ENCODE peak calls at places on chromosomes 2 and 18, in ten cellular contexts. D, U, S, R, T, N, O, V, J and Q are unnamed samples. For H3K4me1, the result is how much of the 10 kb centered on the place peaks cover.

GRCh38 chr2:8984152-8984551 is 19.3 kb downstream of the MBOAT2 start:
- DNase-seq in D (no peak), U (peak), S (no peak), R (no peak), T (no peak), N (no peak), O (no peak), V (no peak), J (no peak), Q (no peak)

GRCh38 chr18:48818329-48819254 is 132.2 kb downstream of the SMAD7 start:
- DNase-seq in D (peak), U (no peak), S (peak), R (no peak), T (peak), N (peak), O (no peak), V (peak), J (no peak), Q (no peak)

GRCh38 chr18:323253-323622 is 55.4 kb upstream of the THOC1 start:
- DNase-seq in D (no peak), U (no peak), S (no peak), R (no peak), T (no peak), N (no peak), O (peak), V (no peak), J (no peak), Q (no peak)

GRCh38 chr18:13558132-13558531 is 168.2 kb downstream of the FAM210A start:
- DNase-seq in D (no peak), U (no peak), S (no peak), R (no peak), T (peak), N (no peak), O (peak), V (no peak), J (peak), Q (no peak)

GRCh38 chr2:210620456-210620855 is 64.1 kb downstream of the CPS1 start:
- DNase-seq in D (no peak), U (no peak), S (no peak), R (no peak), T (no peak), N (no peak), O (no peak), V (no peak), J (no peak), Q (peak)

GRCh38 chr2:70513751-70514150 is 39.9 kb downstream of the TGFA start:
- DNase-seq in D (no peak), U (no peak), S (no peak), R (no peak), T (no peak), N (no peak), O (no peak), V (no peak), J (no peak), Q (no peak)

GRCh38 chr2:222320441-222321395 is 21.9 kb upstream of the PAX3 start:
- DNase-seq in D (no peak), U (no peak), S (no peak), R (no peak), T (peak), N (no peak), O (no peak), V (no peak), J (no peak), Q (no peak)

GRCh38 chr2:72757177-72757775 is 68.6 kb downstream of the EXOC6B start:
- DNase-seq in D (peak), U (no peak), S (no peak), R (no peak), T (peak), N (peak), O (peak), V (no peak), J (peak), Q (no peak)

GRCh38 chr2:42238644-42239288 is 69.6 kb downstream of the EML4 start:
- DNase-seq in D (peak), U (no peak), S (no peak), R (peak), T (peak), N (peak), O (no peak), V (peak), J (no peak), Q (peak)

GRCh38 chr2:101047075-101047766 is 45.1 kb downstream of the RPL31 start:
- DNase-seq in D (peak), U (no peak), S (no peak), R (peak), T (no peak), N (peak), O (no peak), V (no peak), J (no peak), Q (no peak)

GRCh38 chr2:31413025-31413424 is 1.5 kb downstream of the XDH start:
- DNase-seq in D (no peak), U (no peak), S (no peak), R (no peak), T (no peak), N (no peak), O (peak), V (no peak), J (no peak), Q (no peak)

GRCh38 chr18:8929381-8929780 is 173.1 kb upstream of the NDUFV2 start:
- DNase-seq in D (no peak), U (no peak), S (no peak), R (no peak), T (no peak), N (no peak), O (no peak), V (no peak), J (no peak), Q (no peak)

GRCh38 chr2:96815326-96816126 is 542 bp upstream of the CNNM3 start:
- DNase-seq in D (peak), U (no peak), S (no peak), R (peak), T (no peak), N (no peak), O (peak), V (peak), J (no peak), Q (peak)

GRCh38 chr18:8525692-8526091 is 83.5 kb upstream of the RAB12 start:
- DNase-seq in D (no peak), U (no peak), S (no peak), R (no peak), T (no peak), N (no peak), O (no peak), V (no peak), J (no peak), Q (no peak)

GRCh38 chr18:10851824-10852225 is 297.5 kb downstream of the PIEZO2 start:
- DNase-seq in D (no peak), U (peak), S (no peak), R (no peak), T (no peak), N (no peak), O (peak), V (no peak), J (peak), Q (no peak)

GRCh38 chr18:8869696-8870095 is 164.3 kb downstream of the MTCL1 start:
- DNase-seq in D (no peak), U (no peak), S (no peak), R (no peak), T (no peak), N (no peak), O (no peak), V (no peak), J (no peak), Q (no peak)

GRCh38 chr18:79606621-79607331 is 72.8 kb upstream of the CTDP1 start:
- DNase-seq in D (no peak), U (no peak), S (peak), R (no peak), T (no peak), N (no peak), O (no peak), V (peak), J (no peak), Q (peak)

GRCh38 chr2:86016581-86016980 is 89.1 kb downstream of the POLR1A start:
- DNase-seq in D (no peak), U (no peak), S (peak), R (no peak), T (no peak), N (no peak), O (no peak), V (no peak), J (no peak), Q (no peak)

GRCh38 chr2:69260666-69261065 is 126.4 kb downstream of the GFPT1 start:
- DNase-seq in D (no peak), U (no peak), S (no peak), R (no peak), T (no peak), N (no peak), O (peak), V (no peak), J (no peak), Q (no peak)

GRCh38 chr2:151051584-151052220 is 210.0 kb downstream of the RBM43 start:
- DNase-seq in D (peak), U (no peak), S (no peak), R (peak), T (peak), N (no peak), O (peak), V (peak), J (peak), Q (no peak)

GRCh38 chr18:24536326-24536725 is 75.9 kb downstream of the HRH4 start:
- DNase-seq in D (no peak), U (no peak), S (no peak), R (no peak), T (no peak), N (no peak), O (no peak), V (no peak), J (no peak), Q (no peak)

GRCh38 chr2:178074123-178075005 is 1.8 kb upstream of the PDE11A start:
- DNase-seq in D (no peak), U (no peak), S (no peak), R (no peak), T (no peak), N (no peak), O (no peak), V (no peak), J (no peak), Q (no peak)

GRCh38 chr2:24493713-24494112 is 2.7 kb downstream of the NCOA1 start:
- DNase-seq in D (no peak), U (no peak), S (no peak), R (no peak), T (no peak), N (no peak), O (no peak), V (no peak), J (no peak), Q (no peak)

GRCh38 chr2:40204268-40204667 is 247.6 kb downstream of the SLC8A1 start:
- DNase-seq in D (no peak), U (no peak), S (no peak), R (no peak), T (no peak), N (no peak), O (peak), V (no peak), J (no peak), Q (no peak)

GRCh38 chr2:69807821-69808540 is 21.5 kb upstream of the GMCL1 start:
- DNase-seq in D (no peak), U (no peak), S (no peak), R (no peak), T (no peak), N (no peak), O (no peak), V (no peak), J (no peak), Q (no peak)

GRCh38 chr18:48931680-48932461 is 18.9 kb downstream of the SMAD7 start:
- DNase-seq in D (no peak), U (peak), S (no peak), R (no peak), T (no peak), N (no peak), O (no peak), V (peak), J (no peak), Q (no peak)

GRCh38 chr2:26911911-26912861 is 58.3 kb upstream of the MAPRE3 start:
- DNase-seq in D (no peak), U (no peak), S (no peak), R (no peak), T (peak), N (no peak), O (no peak), V (no peak), J (no peak), Q (no peak)

GRCh38 chr2:104844813-104845551 is 8.9 kb upstream of the POU3F3 start:
- DNase-seq in D (no peak), U (no peak), S (no peak), R (no peak), T (no peak), N (no peak), O (no peak), V (no peak), J (no peak), Q (no peak)

GRCh38 chr18:80246656-80247402 is 485 bp downstream of the PARD6G start:
- DNase-seq in D (peak), U (no peak), S (peak), R (peak), T (no peak), N (no peak), O (no peak), V (no peak), J (peak), Q (no peak)

GRCh38 chr2:1603059-1603458 is 141.3 kb downstream of the PXDN start:
- DNase-seq in D (no peak), U (no peak), S (no peak), R (no peak), T (no peak), N (no peak), O (no peak), V (no peak), J (no peak), Q (no peak)

GRCh38 chr2:98468621-98469236 is 24.1 kb downstream of the INPP4A start:
- DNase-seq in D (no peak), U (peak), S (no peak), R (no peak), T (no peak), N (no peak), O (peak), V (no peak), J (no peak), Q (no peak)

GRCh38 chr18:2572144-2572682 is 856 bp downstream of the NDC80 start:
- DNase-seq in D (no peak), U (no peak), S (no peak), R (no peak), T (no peak), N (no peak), O (no peak), V (no peak), J (no peak), Q (no peak)

GRCh38 chr18:9335255-9336045 is 877 bp downstream of the TWSG1 start:
- DNase-seq in D (no peak), U (no peak), S (no peak), R (no peak), T (no peak), N (no peak), O (peak), V (no peak), J (no peak), Q (no peak)

GRCh38 chr18:69400253-69400975 is at the start of gene DOK6:
- DNase-seq in D (peak), U (no peak), S (peak), R (no peak), T (peak), N (no peak), O (peak), V (no peak), J (no peak), Q (peak)

GRCh38 chr2:66849128-66849527 is 414.2 kb downstream of the MEIS1 start:
- DNase-seq in D (peak), U (no peak), S (no peak), R (no peak), T (no peak), N (no peak), O (no peak), V (no peak), J (no peak), Q (no peak)

GRCh38 chr2:10306901-10307463 is 4.3 kb downstream of the HPCAL1 start:
- DNase-seq in D (no peak), U (no peak), S (no peak), R (no peak), T (no peak), N (no peak), O (no peak), V (no peak), J (no peak), Q (no peak)

GRCh38 chr2:241317391-241317790 is 1.7 kb downstream of the SEPTIN2 start:
- DNase-seq in D (no peak), U (no peak), S (no peak), R (no peak), T (no peak), N (no peak), O (no peak), V (no peak), J (no peak), Q (no peak)

GRCh38 chr2:174593574-174594203 is 3.9 kb downstream of the WIPF1 start:
- DNase-seq in D (no peak), U (peak), S (no peak), R (no peak), T (peak), N (no peak), O (peak), V (peak), J (no peak), Q (no peak)
- TF ChIP-seq POLR2A in D (no peak), U (peak), S (no peak), R (no peak), T (no peak), N (no peak), O (no peak), V (peak), J (no peak), Q (no peak)

DNA sequence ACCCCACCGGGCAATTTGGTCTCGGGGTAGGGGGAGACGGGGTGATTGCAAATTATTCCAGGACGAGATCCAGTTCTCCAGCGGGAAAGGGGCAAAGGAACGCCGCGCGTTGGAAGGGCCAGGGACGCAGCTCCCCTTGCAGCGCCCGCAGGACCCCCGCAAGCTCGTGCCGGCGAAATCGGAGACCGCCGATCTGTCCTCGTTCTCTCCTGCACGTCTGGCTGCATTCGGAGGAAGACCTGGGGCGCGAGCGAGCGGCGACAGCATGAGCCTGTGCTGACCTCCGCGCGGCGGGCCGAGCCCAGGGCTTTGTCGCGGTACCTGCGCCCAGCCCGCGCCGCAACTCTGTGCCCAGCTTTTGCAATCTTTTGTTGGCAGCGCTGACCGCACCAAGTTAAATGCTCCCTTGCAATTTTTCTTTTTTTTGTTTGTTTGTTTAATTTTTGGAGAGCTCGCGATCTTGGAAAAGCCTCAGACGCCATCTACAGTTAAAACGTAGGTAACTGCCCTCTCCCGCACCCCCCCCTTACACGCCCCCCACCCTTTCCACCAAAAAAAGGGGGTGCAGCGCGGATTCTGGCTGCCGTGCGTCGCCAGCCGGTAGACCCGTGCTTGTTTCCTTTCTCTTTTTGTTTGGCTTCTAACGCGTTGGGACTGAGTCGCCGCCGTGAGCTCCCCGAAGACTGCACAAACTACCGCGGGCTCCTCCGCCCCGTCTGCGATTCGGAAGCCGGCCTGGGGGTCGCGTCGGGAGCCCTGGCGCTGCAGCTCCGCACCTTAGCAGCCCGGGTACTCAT is 653 bp downstream of the TRIB2 start:
- DNase-seq in D (peak), U (no peak), S (peak), R (peak), T (peak), N (peak), O (peak), V (peak), J (peak), Q (peak)
- H3K4me1 ChIP-seq in D (under half), U (under half), S (under half), R (under half), T (under half), N (half or more), O (under half), V (under half), J (under half), Q (under half)

DNA sequence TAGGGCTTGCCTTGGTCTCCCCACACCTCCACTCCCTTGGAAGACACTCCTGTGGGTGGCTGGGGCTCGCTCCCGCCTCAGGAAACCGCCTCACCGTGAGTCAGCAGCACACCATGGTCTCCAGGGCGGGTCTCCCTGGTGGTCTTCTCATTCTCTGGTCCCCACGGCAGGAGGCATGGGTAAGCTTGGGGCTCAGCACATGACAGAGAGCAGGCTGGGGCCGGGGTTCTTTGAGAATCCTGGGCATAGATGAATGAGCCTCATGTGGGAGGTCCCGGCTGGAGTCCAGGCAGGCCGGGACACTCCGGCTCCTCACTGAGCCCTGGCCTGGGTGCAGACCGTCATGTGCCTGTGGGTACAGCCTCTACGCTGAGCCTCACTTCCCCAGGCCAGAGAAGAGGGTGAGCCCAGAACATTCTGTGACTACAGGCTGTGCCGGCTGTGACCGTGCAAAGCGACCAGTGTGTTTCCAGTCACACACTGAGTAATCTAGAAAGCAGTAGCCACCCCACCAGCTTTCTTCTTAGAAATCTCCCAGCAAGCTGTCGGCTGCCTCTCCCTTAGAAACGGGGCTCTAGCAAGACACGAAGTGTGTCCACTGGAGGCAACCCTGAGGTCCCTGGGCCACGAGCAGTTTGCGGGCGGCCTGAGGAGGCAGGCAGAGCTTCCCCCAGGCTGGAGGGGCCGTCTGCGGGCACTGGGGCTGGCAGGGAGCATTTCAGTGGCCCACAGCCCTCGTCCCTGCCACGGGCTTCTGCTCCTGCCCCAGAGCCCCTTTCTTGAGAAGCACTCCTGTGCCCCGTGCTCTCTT is 93.1 kb downstream of the RHOB start:
- DNase-seq in D (no peak), U (no peak), S (no peak), R (no peak), T (no peak), N (no peak), O (no peak), V (no peak), J (peak), Q (peak)
- TF ChIP-seq POLR2A in D (no peak), U (no peak), S (no peak), R (no peak), T (no peak), N (no peak), O (no peak), V (no peak), J (no peak), Q (no peak)

GRCh38 chr2:231668981-231669380 is 39.3 kb upstream of the PTMA start:
- DNase-seq in D (no peak), U (no peak), S (no peak), R (no peak), T (no peak), N (no peak), O (no peak), V (no peak), J (no peak), Q (no peak)
- H3K4me1 ChIP-seq in D (under half), U (half or more), S (under half), R (under half), T (under half), N (half or more), O (under half), V (half or more), J (under half), Q (under half)

DNA sequence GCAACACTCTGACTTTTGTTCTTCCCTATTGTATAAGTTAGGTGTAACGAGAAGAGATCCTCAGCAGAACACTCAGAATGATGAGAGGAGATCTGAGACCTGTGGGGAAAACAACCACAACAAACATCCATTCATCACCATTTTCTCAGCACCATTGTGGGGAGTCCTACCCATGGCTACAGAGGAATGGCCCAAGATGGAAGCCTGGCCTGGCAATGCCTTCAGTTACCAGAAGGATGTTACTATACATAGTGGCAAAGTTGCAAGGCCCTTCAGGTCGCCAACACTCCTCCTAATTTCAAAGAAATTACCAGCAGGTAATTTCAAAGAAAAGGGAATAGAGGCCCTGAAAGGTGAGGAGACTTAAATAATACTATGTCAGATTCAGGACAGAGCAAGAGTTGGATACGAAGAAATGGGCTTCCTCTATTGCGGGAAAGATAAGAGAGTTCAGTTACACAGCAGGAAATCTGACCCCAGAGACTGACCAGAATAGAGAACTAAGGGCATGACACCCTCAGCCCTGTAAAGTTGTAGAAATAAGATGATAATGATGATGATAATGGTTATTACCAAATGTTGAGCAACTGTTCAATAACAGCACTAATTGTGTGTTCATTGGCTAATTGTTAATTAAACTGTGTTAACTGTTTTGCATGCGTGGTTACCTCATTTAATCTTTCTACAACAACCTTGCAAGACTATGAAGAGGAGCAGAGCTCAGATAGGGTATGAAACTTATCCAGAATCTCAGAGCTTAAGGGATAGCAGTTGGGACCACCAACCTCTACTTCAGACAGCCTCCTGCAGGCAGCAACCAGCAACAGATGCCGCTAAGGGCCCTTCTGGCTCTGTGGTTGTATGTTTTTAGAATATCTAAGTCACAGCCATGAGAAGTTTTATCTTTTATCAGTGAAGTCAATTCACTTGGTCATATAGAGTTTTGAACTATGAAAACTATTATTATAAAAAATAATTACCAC is 37.5 kb downstream of the DHRS9 start:
- DNase-seq in D (no peak), U (no peak), S (no peak), R (no peak), T (no peak), N (no peak), O (no peak), V (no peak), J (no peak), Q (no peak)
- TF ChIP-seq POLR2A in D (no peak), U (no peak), S (no peak), R (no peak), T (no peak), N (no peak), O (no peak), V (no peak), J (no peak), Q (no peak)